ENCODE peak calls at places on chromosomes 1 and 21, in eight cellular contexts. X is activated naive CD4-positive, alpha-beta T cell treated with anti-CD3 and anti-CD28 coated beads for 36 hours; Z is stimulated activated CD8-positive, alpha-beta memory T cell treated with anti-CD3 and anti-CD28 coated beads, Interleukin-2, amount 100 ng/mL, for 48 hours; B is hippocampal formation; I is Caco-2; P is pancreas; C is lung; V is stimulated activated CD4-positive, alpha-beta T cell treated with anti-CD3 and anti-CD28 coated beads, Interleukin-4, amount 100 ng/mL, for 1 hour. T is an unnamed sample.

GRCh38 chr21:35348686-35349085 is 299.6 kb upstream of the RUNX1 start:
- DNase-seq in Z (no peak), C (no peak), B (no peak), X (no peak), V (no peak), P (no peak), I (no peak), T (no peak)

GRCh38 chr1:203146537-203146936 is 19.0 kb downstream of the ADORA1 start:
- DNase-seq in B (peak), I (no peak), X (no peak), V (no peak), Z (no peak), C (no peak), P (no peak), T (no peak)

GRCh38 chr1:43036457-43036827 is 77.8 kb upstream of the SLC2A1 start:
- DNase-seq in Z (no peak), P (no peak), X (no peak), B (no peak), I (no peak), C (no peak), V (no peak), T (no peak)

GRCh38 chr1:184716158-184716557 is 38.5 kb downstream of the EDEM3 start:
- DNase-seq in C (no peak), I (no peak), Z (no peak), P (no peak), X (no peak), B (no peak), V (no peak), T (no peak)

GRCh38 chr1:64861611-64862010 is 104.7 kb downstream of the JAK1 start:
- DNase-seq in C (peak), I (peak), Z (no peak), V (no peak), P (no peak), X (peak), B (no peak), T (no peak)

GRCh38 chr1:89720839-89721238 is 87.9 kb downstream of the LRRC8C start:
- DNase-seq in X (no peak), V (no peak), I (no peak), B (no peak), Z (no peak), P (no peak), C (no peak), T (no peak)

GRCh38 chr21:27275294-27275927 is 308.5 kb upstream of the ADAMTS5 start:
- DNase-seq in Z (no peak), B (no peak), P (no peak), X (no peak), V (no peak), I (no peak), C (no peak), T (no peak)

GRCh38 chr1:1359668-1360468 is 1.5 kb upstream of the MXRA8 start:
- DNase-seq in C (no peak), I (no peak), P (no peak), Z (no peak), X (no peak), V (no peak), B (no peak), T (no peak)

GRCh38 chr1:2629627-2630497 is 3.0 kb downstream of the MMEL1 start:
- DNase-seq in P (no peak), B (no peak), I (no peak), C (no peak), Z (no peak), V (no peak), X (no peak), T (no peak)

GRCh38 chr1:9270290-9270900 is 22.3 kb upstream of the SPSB1 start:
- DNase-seq in Z (no peak), B (no peak), X (no peak), C (no peak), P (no peak), V (no peak), I (no peak), T (no peak)

GRCh38 chr1:63892632-63893395 is 119.0 kb downstream of the ROR1 start:
- DNase-seq in P (no peak), Z (no peak), I (no peak), X (no peak), C (no peak), V (no peak), B (peak), T (no peak)

GRCh38 chr1:110370827-110371226 is 20.0 kb downstream of the SLC16A4 start:
- DNase-seq in P (no peak), X (peak), Z (no peak), B (no peak), C (no peak), I (no peak), V (no peak), T (peak)

GRCh38 chr1:76105269-76105850 is 30.8 kb downstream of the ST6GALNAC3 start:
- DNase-seq in Z (no peak), C (no peak), V (no peak), P (no peak), I (no peak), B (no peak), X (no peak), T (no peak)

GRCh38 chr1:181166377-181167196 is 78.1 kb downstream of the IER5 start:
- DNase-seq in P (peak), Z (peak), B (peak), V (peak), X (peak), C (peak), I (peak), T (peak)

GRCh38 chr1:110339040-110339426 is at the start of gene RBM15:
- DNase-seq in P (peak), C (peak), Z (peak), X (peak), V (peak), I (peak), B (peak), T (peak)

GRCh38 chr1:236168716-236169429 is 26.5 kb downstream of the GPR137B start:
- DNase-seq in X (no peak), C (peak), P (no peak), I (no peak), Z (no peak), V (no peak), B (no peak), T (peak)

GRCh38 chr1:156421062-156421938 is 52.3 kb downstream of the RHBG start:
- DNase-seq in B (peak), X (peak), Z (peak), C (peak), I (peak), P (peak), V (peak), T (peak)

T was measured in activated CD4-positive, alpha-beta T cell treated with anti-CD3 and anti-CD28 coated beads for 48 hours.